ENCODE peak calls at places on chromosomes 11 and 22, in ten cellular contexts. Q, W, I, A, M, S, B, Z, O and K are unnamed samples.

GRCh38 chr11:15580056-15580774 is 465.5 kb downstream of the INSC start:
- DNase-seq in Q (no peak), W (no peak), I (no peak), A (no peak), M (no peak), S (no peak), B (no peak), Z (no peak), O (no peak), K (no peak)

GRCh38 chr11:24142062-24142461 is 354.8 kb upstream of the LUZP2 start:
- DNase-seq in Q (no peak), W (no peak), I (no peak), A (no peak), M (no peak), S (no peak), B (no peak), Z (no peak), O (no peak), K (no peak)

GRCh38 chr11:92225206-92225562 is 566 bp downstream of the FAT3 start:
- DNase-seq in Q (no peak), W (no peak), I (no peak), A (no peak), M (peak), S (no peak), B (peak), Z (peak), O (peak), K (no peak)

GRCh38 chr22:28048529-28048928 is 129.5 kb upstream of the PITPNB start:
- DNase-seq in Q (no peak), W (no peak), I (no peak), A (no peak), M (no peak), S (no peak), B (no peak), Z (no peak), O (no peak), K (no peak)

GRCh38 chr11:94519478-94520084 is 7.3 kb downstream of the C11orf97 start:
- DNase-seq in Q (no peak), W (no peak), I (peak), A (peak), M (peak), S (peak), B (no peak), Z (peak), O (no peak), K (peak)

GRCh38 chr11:70694371-70694770 is 296.0 kb downstream of the CTTN start:
- DNase-seq in Q (no peak), W (peak), I (no peak), A (no peak), M (no peak), S (no peak), B (no peak), Z (no peak), O (peak), K (no peak)

GRCh38 chr11:69444381-69445130 is 36.9 kb upstream of the LINC01488 start:
- DNase-seq in Q (no peak), W (peak), I (peak), A (no peak), M (no peak), S (no peak), B (peak), Z (peak), O (peak), K (no peak)

GRCh38 chr11:12973529-12974181 is 35.5 kb upstream of the RASSF10 start:
- DNase-seq in Q (no peak), W (no peak), I (no peak), A (no peak), M (peak), S (no peak), B (no peak), Z (no peak), O (no peak), K (no peak)